ENCODE peak calls at places on chromosomes 12 and 14, in nine cellular contexts. H, Z, T, A, X, C, Y, W and R are unnamed samples.

GRCh38 chr12:117111386-117112267 is 12.4 kb upstream of the TESC start:
- DNase-seq in H (no peak), Z (no peak), T (no peak), A (no peak), X (no peak), C (no peak), Y (no peak), W (no peak), R (no peak)

GRCh38 chr14:53924754-53925153 is 31.9 kb downstream of the BMP4 start:
- DNase-seq in H (no peak), Z (no peak), T (peak), A (no peak), X (peak), C (no peak), Y (no peak), W (no peak), R (no peak)

GRCh38 chr12:92272301-92272964 is 126.8 kb upstream of the BTG1 start:
- DNase-seq in H (no peak), Z (no peak), T (no peak), A (no peak), X (no peak), C (no peak), Y (no peak), W (no peak), R (no peak)

GRCh38 chr14:24171422-24172260 is at the start of gene REC8:
- DNase-seq in H (peak), Z (peak), T (peak), A (peak), X (no peak), C (peak), Y (no peak), W (peak), R (peak)

GRCh38 chr12:119931402-119931801 is 54.3 kb upstream of the CIT start:
- DNase-seq in H (no peak), Z (no peak), T (no peak), A (no peak), X (no peak), C (no peak), Y (no peak), W (no peak), R (no peak)

GRCh38 chr14:103549361-103550311 is 12.8 kb downstream of the BAG5 start:
- DNase-seq in H (no peak), Z (no peak), T (no peak), A (peak), X (no peak), C (peak), Y (no peak), W (peak), R (peak)

GRCh38 chr12:101857043-101857558 is 20.3 kb upstream of the DRAM1 start:
- DNase-seq in H (no peak), Z (no peak), T (peak), A (no peak), X (peak), C (no peak), Y (peak), W (peak), R (no peak)

GRCh38 chr12:103840399-103840880 is 594 bp downstream of the NT5DC3 start:
- DNase-seq in H (no peak), Z (no peak), T (peak), A (no peak), X (peak), C (peak), Y (no peak), W (no peak), R (peak)

GRCh38 chr14:102909462-102909861 is 13.0 kb upstream of the AMN start:
- DNase-seq in H (no peak), Z (no peak), T (no peak), A (no peak), X (no peak), C (no peak), Y (no peak), W (no peak), R (peak)

GRCh38 chr12:114411081-114411836 is 5.3 kb upstream of the TBX5 start:
- DNase-seq in H (no peak), Z (no peak), T (no peak), A (no peak), X (no peak), C (no peak), Y (no peak), W (no peak), R (no peak)

GRCh38 chr12:121753844-121754264 is 39.6 kb downstream of the RHOF start:
- DNase-seq in H (no peak), Z (no peak), T (no peak), A (peak), X (no peak), C (peak), Y (no peak), W (no peak), R (no peak)

GRCh38 chr14:21734457-21735074 is 60.9 kb upstream of the OR4E1 start:
- DNase-seq in H (peak), Z (no peak), T (no peak), A (no peak), X (peak), C (no peak), Y (peak), W (no peak), R (no peak)

GRCh38 chr12:76428117-76428516 is 79.9 kb upstream of the BBS10 start:
- DNase-seq in H (no peak), Z (no peak), T (no peak), A (no peak), X (no peak), C (no peak), Y (no peak), W (no peak), R (no peak)

GRCh38 chr14:71169861-71170260 is 262.6 kb downstream of the PCNX1 start:
- DNase-seq in H (no peak), Z (no peak), T (no peak), A (no peak), X (no peak), C (no peak), Y (no peak), W (no peak), R (no peak)

GRCh38 chr12:1544991-1545700 is 49.2 kb downstream of the FBXL14 start:
- DNase-seq in H (no peak), Z (no peak), T (no peak), A (peak), X (peak), C (no peak), Y (no peak), W (no peak), R (no peak)

GRCh38 chr14:104087505-104087904 is 2.0 kb downstream of the ASPG start:
- DNase-seq in H (no peak), Z (no peak), T (no peak), A (no peak), X (no peak), C (no peak), Y (no peak), W (no peak), R (no peak)

GRCh38 chr14:64059454-64060198 is 206.8 kb downstream of the SYNE2 start:
- DNase-seq in H (no peak), Z (no peak), T (no peak), A (no peak), X (peak), C (no peak), Y (no peak), W (no peak), R (no peak)